ENCODE peak calls at places on chromosomes 11 and 22, in ten cellular contexts. O is stimulated activated CD8-positive, alpha-beta memory T cell treated with anti-CD3 and anti-CD28 coated beads, Interleukin-15, amount 100 ng/mL, for 24 hours; A is aorta; Y is SW 1271; H is stimulated activated CD4-positive, alpha-beta T cell treated with anti-CD3 and anti-CD28 coated beads, TNF-alpha, amount 100 ng/mL, for 4 hours; T is fibroblast of lung; Z is Peyer's patch; N is AG10803; K is NCI-H2081; C is activated naive CD8-positive, alpha-beta T cell treated with anti-CD3 and anti-CD28 coated beads, Interleukin-2, amount 50 U/mL, for 24 hours. M is an unnamed sample.

GRCh38 chr11:67423891-67424613 is 4.2 kb upstream of the RPS6KB2 start:
- DNase-seq in O (no peak), A (no peak), Y (no peak), H (no peak), T (no peak), Z (no peak), N (no peak), K (no peak), C (no peak), M (no peak)

GRCh38 chr11:111586305-111586915 is 15.8 kb upstream of the SIK2 start:
- DNase-seq in O (no peak), A (no peak), Y (peak; percentile 80), H (no peak), T (peak; percentile 58), Z (peak; percentile 72), N (peak; percentile 56), K (peak; percentile 64), C (peak; percentile 17), M (peak; percentile 21)

GRCh38 chr11:4059424-4059823 is 35.2 kb upstream of the RRM1 start:
- DNase-seq in O (no peak), A (no peak), Y (no peak), H (no peak), T (no peak), Z (no peak), N (no peak), K (no peak), C (no peak), M (no peak)

GRCh38 chr11:27571151-27571840 is 64.7 kb upstream of the LIN7C start:
- DNase-seq in O (no peak), A (no peak), Y (no peak), H (no peak), T (peak; percentile 77), Z (no peak), N (peak; percentile 84), K (no peak), C (no peak), M (no peak)

GRCh38 chr22:27507935-27508504 is 293.5 kb downstream of the MN1 start:
- DNase-seq in O (no peak), A (no peak), Y (no peak), H (no peak), T (peak; percentile 57), Z (no peak), N (no peak), K (no peak), C (no peak), M (no peak)

GRCh38 chr22:36740716-36741115 is 35.2 kb downstream of the IFT27 start:
- DNase-seq in O (no peak), A (no peak), Y (no peak), H (no peak), T (no peak), Z (peak; percentile 7), N (no peak), K (no peak), C (no peak), M (no peak)

GRCh38 chr11:59223611-59224010 is 10.9 kb upstream of the MPEG1 start:
- DNase-seq in O (no peak), A (no peak), Y (no peak), H (no peak), T (no peak), Z (no peak), N (no peak), K (no peak), C (no peak), M (no peak)

GRCh38 chr22:45504703-45505341 is 2.1 kb downstream of the FBLN1 start:
- DNase-seq in O (no peak), A (peak; percentile 78), Y (no peak), H (no peak), T (peak; percentile 49), Z (no peak), N (peak; percentile 50), K (no peak), C (no peak), M (no peak)

GRCh38 chr22:45878051-45878764 is 98.8 kb downstream of the WNT7B start:
- DNase-seq in O (no peak), A (peak; percentile 39), Y (no peak), H (no peak), T (no peak), Z (no peak), N (no peak), K (peak; percentile 69), C (no peak), M (no peak)

GRCh38 chr11:105219269-105219668 is 79.7 kb upstream of the CARD18 start:
- DNase-seq in O (no peak), A (no peak), Y (no peak), H (no peak), T (no peak), Z (no peak), N (no peak), K (no peak), C (no peak), M (no peak)

GRCh38 chr22:19800761-19801244 is 40.2 kb downstream of the TBX1 start:
- DNase-seq in O (no peak), A (no peak), Y (peak; percentile 3), H (no peak), T (peak; percentile 44), Z (no peak), N (peak; percentile 51), K (no peak), C (no peak), M (no peak)

GRCh38 chr11:125164422-125165110 is at the start of gene PKNOX2:
- DNase-seq in O (peak; percentile 49), A (peak; percentile 95), Y (peak; percentile 26), H (peak; percentile 65), T (peak; percentile 79), Z (peak; percentile 68), N (peak; percentile 43), K (peak; percentile 37), C (peak; percentile 74), M (peak; percentile 13)

GRCh38 chr11:121466063-121466794 is 13.5 kb upstream of the SORL1-AS1 start:
- DNase-seq in O (no peak), A (peak; percentile 96), Y (peak; percentile 91), H (no peak), T (peak; percentile 97), Z (peak; percentile 96), N (peak; percentile 93), K (peak; percentile 66), C (peak; percentile 64), M (peak; percentile 66)

GRCh38 chr22:46352691-46353386 is 17.3 kb downstream of the TRMU start:
- DNase-seq in O (no peak), A (peak; percentile 69), Y (no peak), H (no peak), T (peak; percentile 58), Z (no peak), N (no peak), K (peak; percentile 43), C (no peak), M (no peak)

GRCh38 chr11:70307176-70307575 is 36.7 kb downstream of the PPFIA1 start:
- DNase-seq in O (no peak), A (no peak), Y (peak; percentile 22), H (no peak), T (peak; percentile 48), Z (no peak), N (no peak), K (no peak), C (no peak), M (no peak)

GRCh38 chr11:57072640-57073039 is 83.9 kb downstream of the OR5AK2 start:
- DNase-seq in O (no peak), A (no peak), Y (peak; percentile 94), H (no peak), T (peak; percentile 98), Z (no peak), N (peak; percentile 99), K (no peak), C (no peak), M (no peak)

GRCh38 chr11:128496684-128497056 is 90.7 kb downstream of the ETS1 start:
- DNase-seq in O (no peak), A (no peak), Y (peak; percentile 94), H (no peak), T (no peak), Z (no peak), N (no peak), K (peak; percentile 59), C (no peak), M (no peak)

GRCh38 chr22:18975434-18976196 is 39.5 kb upstream of the PRODH start:
- DNase-seq in O (no peak), A (no peak), Y (no peak), H (no peak), T (no peak), Z (no peak), N (no peak), K (no peak), C (peak; percentile 28), M (no peak)

GRCh38 chr11:61392991-61393595 is 706 bp downstream of the TMEM216 start:
- DNase-seq in O (no peak), A (no peak), Y (peak; percentile 34), H (no peak), T (peak; percentile 32), Z (no peak), N (peak; percentile 13), K (no peak), C (peak; percentile 11), M (no peak)

GRCh38 chr11:128210148-128210940 is 377.0 kb downstream of the ETS1 start:
- DNase-seq in O (no peak), A (no peak), Y (peak; percentile 100), H (no peak), T (peak; percentile 98), Z (peak; percentile 71), N (peak; percentile 98), K (no peak), C (no peak), M (no peak)

GRCh38 chr11:69744435-69744834 is 30.7 kb downstream of the FGF4 start:
- DNase-seq in O (no peak), A (no peak), Y (peak; percentile 8), H (no peak), T (peak; percentile 84), Z (no peak), N (peak; percentile 59), K (no peak), C (no peak), M (no peak)

GRCh38 chr11:57434640-57435546 is 8.0 kb upstream of the SLC43A3 start:
- DNase-seq in O (no peak), A (no peak), Y (no peak), H (no peak), T (peak; percentile 91), Z (no peak), N (peak; percentile 96), K (no peak), C (no peak), M (no peak)

GRCh38 chr11:118820412-118821357 is 29.7 kb upstream of the DDX6 start:
- DNase-seq in O (no peak), A (peak; percentile 96), Y (no peak), H (no peak), T (peak; percentile 68), Z (peak; percentile 90), N (peak; percentile 0), K (no peak), C (peak; percentile 39), M (peak; percentile 62)